ENCODE peak calls at places on chromosomes 13 and 19, in nine cellular contexts. E, Z, R, U, K, N, G, Y and D are unnamed samples. For H3K9me3, the result is how much of the 10 kb centered on the place peaks cover.

GRCh38 chr13:42477588-42478190 is 96.3 kb upstream of the TNFSF11 start:
- DNase-seq in R (no peak), U (no peak), G (no peak), Z (no peak), N (peak), K (no peak), Y (peak), E (no peak), D (no peak)

GRCh38 chr13:27037571-27037970 is 134.0 kb downstream of the USP12 start:
- DNase-seq in N (no peak), E (no peak), Y (no peak), U (no peak), K (no peak), R (no peak), G (no peak), Z (no peak), D (no peak)

GRCh38 chr19:45362291-45362690 is 8.1 kb downstream of the ERCC2 start:
- DNase-seq in R (no peak), N (no peak), K (no peak), U (no peak), G (no peak), Y (no peak), Z (no peak), E (no peak), D (no peak)

GRCh38 chr13:111621164-111621563 is 300.7 kb downstream of the TEX29 start:
- DNase-seq in K (no peak), Z (no peak), G (no peak), N (no peak), Y (no peak), E (no peak), R (no peak), U (no peak), D (no peak)

GRCh38 chr13:113845723-113846638 is 17.9 kb downstream of the GAS6 start:
- DNase-seq in K (no peak), G (no peak), Z (no peak), N (no peak), R (no peak), U (no peak), E (no peak), Y (no peak), D (no peak)

GRCh38 chr13:31591834-31592233 is 147.5 kb upstream of the RXFP2 start:
- DNase-seq in E (no peak), K (no peak), U (no peak), G (no peak), N (no peak), Y (no peak), R (no peak), Z (no peak), D (no peak)

GRCh38 chr19:5181331-5181730 is 159.3 kb downstream of the PTPRS start:
- DNase-seq in G (no peak), R (no peak), E (no peak), N (no peak), U (no peak), Z (no peak), Y (no peak), K (no peak), D (no peak)

GRCh38 chr19:31223805-31224534 is 125.3 kb downstream of the TSHZ3 start:
- DNase-seq in U (peak), K (no peak), R (no peak), Z (no peak), G (no peak), N (no peak), Y (no peak), E (no peak), D (no peak)

GRCh38 chr13:99374169-99374991 is 67.2 kb upstream of the GPR183 start:
- DNase-seq in G (no peak), Y (no peak), U (no peak), E (no peak), N (no peak), K (no peak), R (no peak), Z (no peak), D (no peak)

GRCh38 chr13:46134961-46135522 is 30.2 kb upstream of the CPB2 start:
- DNase-seq in Z (no peak), G (no peak), K (no peak), E (peak), Y (no peak), R (no peak), U (no peak), N (peak), D (no peak)

GRCh38 chr13:95679722-95680121 is 2.8 kb downstream of the DNAJC3 start:
- DNase-seq in R (no peak), K (no peak), U (no peak), Y (no peak), E (no peak), N (no peak), G (no peak), Z (no peak), D (no peak)

GRCh38 chr13:77595166-77595810 is 59.8 kb downstream of the SCEL start:
- DNase-seq in K (no peak), R (no peak), G (no peak), Y (no peak), U (no peak), E (no peak), N (no peak), Z (no peak), D (no peak)

GRCh38 chr19:34556500-34556899 is 74.9 kb downstream of the WTIP start:
- DNase-seq in E (no peak), U (no peak), R (no peak), Z (no peak), G (no peak), Y (no peak), N (peak), K (no peak), D (no peak)

GRCh38 chr13:42821437-42821836 is 40.1 kb downstream of the FAM216B start:
- DNase-seq in E (no peak), G (no peak), Y (no peak), U (peak), Z (no peak), R (no peak), N (no peak), K (no peak), D (no peak)

GRCh38 chr13:111943229-111943795 is 123.6 kb upstream of the SOX1 start:
- DNase-seq in U (no peak), G (no peak), Z (no peak), K (no peak), R (no peak), N (no peak), Y (no peak), E (no peak), D (no peak)

GRCh38 chr13:61486496-61486895 is 70.8 kb upstream of the PCDH20 start:
- DNase-seq in E (no peak), Y (no peak), U (no peak), G (no peak), R (no peak), K (no peak), N (no peak), Z (no peak), D (no peak)

GRCh38 chr19:28727133-28727834 is 485.7 kb downstream of the UQCRFS1 start:
- DNase-seq in Z (peak), N (peak), K (no peak), U (no peak), Y (peak), R (peak), G (no peak), E (no peak), D (no peak)

GRCh38 chr19:54414156-54414555 is 1.1 kb upstream of the TTYH1 start:
- DNase-seq in Z (no peak), E (no peak), K (no peak), N (no peak), U (no peak), G (no peak), Y (no peak), R (no peak), D (no peak)

GRCh38 chr19:49421039-49421877 is 2.0 kb downstream of the PTH2 start:
- DNase-seq in U (no peak), G (no peak), K (no peak), N (peak), E (peak), R (peak), Z (peak), Y (peak), D (peak)

GRCh38 chr13:25375727-25376358 is 4.1 kb downstream of the ATP8A2 start:
- DNase-seq in Z (no peak), G (no peak), N (peak), U (peak), R (no peak), Y (no peak), E (no peak), K (no peak), D (no peak)

GRCh38 chr13:26327905-26328304 is 74.0 kb downstream of the CDK8 start:
- DNase-seq in K (no peak), U (no peak), E (no peak), Z (no peak), R (no peak), G (no peak), N (no peak), Y (no peak), D (no peak)

GRCh38 chr13:23455401-23456185 is 22.1 kb upstream of the SACS start:
- DNase-seq in U (no peak), E (no peak), Y (no peak), R (peak), Z (no peak), N (no peak), G (no peak), K (no peak), D (no peak)

GRCh38 chr13:44210525-44210924 is 163.1 kb upstream of the SERP2 start:
- DNase-seq in Z (no peak), N (no peak), G (no peak), E (no peak), Y (no peak), U (no peak), R (no peak), K (no peak), D (no peak)

GRCh38 chr13:102020611-102021216 is 381.1 kb downstream of the FGF14 start:
- DNase-seq in N (no peak), K (no peak), E (no peak), R (no peak), G (no peak), Z (no peak), Y (no peak), U (no peak), D (no peak)

GRCh38 chr13:102589291-102589822 is 7.4 kb upstream of the TPP2 start:
- DNase-seq in N (no peak), G (no peak), U (no peak), Y (no peak), Z (no peak), E (no peak), K (no peak), R (no peak), D (no peak)

GRCh38 chr19:31502536-31503170 is 153.4 kb upstream of the TSHZ3 start:
- DNase-seq in Y (no peak), K (no peak), G (no peak), R (no peak), N (no peak), E (no peak), Z (no peak), U (no peak), D (no peak)

GRCh38 chr19:2475018-2475701 is 767 bp upstream of the GADD45B start:
- DNase-seq in R (peak), G (peak), N (peak), Y (peak), E (peak), U (no peak), K (peak), Z (peak), D (peak)

GRCh38 chr19:48926909-48927308 is 6.6 kb upstream of the DHDH start:
- DNase-seq in R (no peak), G (peak), N (peak), E (peak), U (peak), Z (no peak), K (no peak), Y (peak), D (peak)

GRCh38 chr19:51407631-51408131 is 9.8 kb downstream of the SIGLEC10 start:
- DNase-seq in N (peak), Y (no peak), G (no peak), R (no peak), U (no peak), Z (no peak), K (no peak), E (no peak), D (no peak)

GRCh38 chr13:53204598-53204997 is 176.0 kb downstream of the OLFM4 start:
- DNase-seq in U (no peak), Z (no peak), Y (no peak), K (no peak), E (no peak), G (no peak), R (no peak), N (no peak), D (no peak)

GRCh38 chr13:112813552-112813951 is 123.7 kb downstream of the ATP11A start:
- DNase-seq in Y (no peak), K (no peak), U (no peak), N (no peak), G (no peak), E (no peak), R (no peak), Z (no peak), D (no peak)

GRCh38 chr19:2983351-2984195 is 6.2 kb downstream of the TLE6 start:
- DNase-seq in G (peak), U (no peak), Y (peak), Z (peak), K (peak), R (peak), E (peak), N (peak), D (no peak)

GRCh38 chr19:30335306-30335886 is 36.8 kb upstream of the ZNF536 start:
- DNase-seq in K (no peak), Y (no peak), G (no peak), R (no peak), U (no peak), Z (no peak), N (no peak), E (no peak), D (no peak)

GRCh38 chr13:80341771-80342271 is 895 bp upstream of the SPRY2 start:
- DNase-seq in R (peak), N (peak), E (peak), Z (peak), U (no peak), K (no peak), Y (peak), G (peak), D (peak)

GRCh38 chr13:68714292-68714691 is 1393.3 kb upstream of the ATXN8OS start:
- DNase-seq in G (no peak), R (no peak), K (no peak), N (no peak), Y (no peak), Z (no peak), E (no peak), U (no peak), D (no peak)

GRCh38 chr13:44132710-44133109 is 240.9 kb upstream of the SERP2 start:
- DNase-seq in E (peak), N (peak), Y (peak), R (peak), Z (peak), G (no peak), K (peak), U (no peak), D (peak)

GRCh38 chr19:36524617-36525016 is 3.5 kb downstream of the ZNF260 start:
- DNase-seq in K (no peak), Z (no peak), E (no peak), G (no peak), U (no peak), N (no peak), Y (no peak), R (no peak), D (no peak)
- H3K9me3 ChIP-seq in K (under half), Z (under half), E (half or more), G (under half), U (under half), N (under half), Y (under half), R (under half), D (half or more)

GRCh38 chr13:75226092-75226491 is 255.9 kb downstream of the TBC1D4 start:
- DNase-seq in E (no peak), G (no peak), Y (no peak), K (no peak), Z (no peak), U (no peak), R (no peak), N (no peak), D (peak)

GRCh38 chr13:75225288-75225687 is 256.7 kb downstream of the TBC1D4 start:
- DNase-seq in E (no peak), K (no peak), N (no peak), Y (no peak), U (no peak), G (no peak), Z (no peak), R (no peak), D (no peak)

GRCh38 chr13:75223981-75224742 is 257.8 kb downstream of the TBC1D4 start:
- DNase-seq in E (no peak), Y (no peak), R (no peak), K (no peak), U (no peak), G (no peak), N (no peak), Z (no peak), D (no peak)

GRCh38 chr13:75231235-75231634 is 250.7 kb downstream of the TBC1D4 start:
- DNase-seq in G (no peak), U (no peak), R (no peak), Y (no peak), N (no peak), K (no peak), E (no peak), Z (no peak), D (no peak)

DNA sequence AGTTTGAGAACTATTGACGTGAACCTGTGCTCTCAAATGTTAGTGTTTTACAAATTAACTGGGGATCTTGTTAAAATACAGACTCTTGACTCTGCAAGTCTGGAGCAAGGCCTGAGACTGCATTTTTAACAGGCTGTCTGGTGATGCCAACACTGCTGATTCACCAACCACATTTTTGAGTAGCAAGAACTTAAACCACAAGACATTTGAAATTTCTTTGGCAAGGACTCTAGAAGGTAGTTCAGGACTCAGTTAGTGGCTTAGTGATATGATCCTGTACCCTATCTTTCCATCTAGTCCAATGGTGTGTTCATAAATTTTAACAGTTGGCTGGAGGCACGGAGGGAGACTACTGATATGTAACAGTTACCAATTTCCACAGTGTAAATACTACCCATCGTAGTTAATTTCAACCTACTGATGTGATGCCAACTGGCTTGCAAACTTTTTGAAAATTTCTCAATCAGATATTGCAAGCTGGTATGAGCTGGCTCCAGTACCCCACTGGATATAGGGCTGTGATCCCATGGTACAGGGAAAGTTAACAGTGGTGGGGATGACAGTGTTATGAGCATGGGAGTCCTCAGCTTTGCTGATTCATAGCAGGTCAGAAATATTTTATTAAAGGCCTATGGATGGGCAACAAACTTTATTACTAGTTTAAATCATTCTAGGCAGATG is 255.1 kb downstream of the TBC1D4 start:
- DNase-seq in N (no peak), Y (no peak), E (no peak), K (no peak), G (no peak), Z (no peak), U (peak), R (no peak), D (no peak)
- H3K27ac ChIP-seq in N (no peak), Y (no peak), E (no peak), K (no peak), G (no peak), Z (no peak), U (no peak), R (no peak), D (no peak)

GRCh38 chr19:38306236-38306635 is 2.2 kb downstream of the C19orf33 start:
- DNase-seq in Y (no peak), G (no peak), U (no peak), K (no peak), Z (no peak), N (no peak), E (no peak), R (no peak), D (no peak)

GRCh38 chr19:38307076-38307475 is 3.0 kb downstream of the C19orf33 start:
- DNase-seq in U (no peak), Z (no peak), N (no peak), K (no peak), E (no peak), R (no peak), Y (no peak), G (no peak), D (no peak)

GRCh38 chr19:38303517-38304351 is at the start of gene C19orf33:
- DNase-seq in N (peak), U (no peak), Y (no peak), Z (no peak), R (no peak), E (peak), K (no peak), G (no peak), D (peak)

GRCh38 chr19:38304866-38305429 is 897 bp downstream of the C19orf33 start:
- DNase-seq in G (no peak), Z (peak), Y (no peak), N (peak), U (no peak), R (no peak), E (peak), K (peak), D (peak)

GRCh38 chr19:38304352-38304865 is 358 bp downstream of the C19orf33 start:
- DNase-seq in Y (no peak), R (no peak), Z (no peak), N (no peak), U (no peak), G (no peak), E (no peak), K (no peak), D (no peak)
- H3K4me3 ChIP-seq in Y (no peak), R (no peak), Z (peak), N (no peak), U (no peak), G (no peak), E (peak), K (no peak), D (peak)

GRCh38 chr19:16620018-16620417 is 8.0 kb downstream of the MED26 start:
- DNase-seq in U (no peak), G (no peak), K (no peak), Z (no peak), N (no peak), R (no peak), E (no peak), Y (no peak), D (no peak)
- H3K9me3 ChIP-seq in U (under half), G (under half), K (under half), Z (under half), N (under half), R (under half), E (under half), Y (under half), D (under half)